ENCODE peak calls at places on chromosomes 12 and 14, in ten cellular contexts. One of them, this sample, is unnamed.

GRCh38 chr14:103136388-103137271 is 13.4 kb downstream of the TNFAIP2 start:
- DNase-seq in fibroblast of lung: peak; percentile 49
- DNase-seq in A549: no peak
- DNase-seq in cardiac muscle cell: no peak
- DNase-seq in WERI-Rb-1: peak; percentile 59
- DNase-seq in fibroblast of pulmonary artery: peak; percentile 54
- DNase-seq in cardiac fibroblast: peak; percentile 55
- DNase-seq in right atrium auricular region: no peak
- DNase-seq in tibial artery: peak; percentile 56
- DNase-seq in right lobe of liver: peak; percentile 54
- DNase-seq in this sample: no peak

GRCh38 chr12:56993346-56993745 is 13.0 kb downstream of the ZBTB39 start:
- DNase-seq in fibroblast of lung: no peak
- DNase-seq in A549: no peak
- DNase-seq in cardiac muscle cell: no peak
- DNase-seq in WERI-Rb-1: no peak
- DNase-seq in fibroblast of pulmonary artery: no peak
- DNase-seq in cardiac fibroblast: no peak
- DNase-seq in right atrium auricular region: no peak
- DNase-seq in tibial artery: no peak
- DNase-seq in right lobe of liver: no peak
- DNase-seq in this sample: no peak

GRCh38 chr12:57456145-57456700 is 1.1 kb downstream of the INHBE start:
- DNase-seq in fibroblast of lung: peak; percentile 37
- DNase-seq in A549: peak; percentile 53
- DNase-seq in cardiac muscle cell: peak; percentile 75
- DNase-seq in WERI-Rb-1: peak; percentile 88
- DNase-seq in fibroblast of pulmonary artery: peak; percentile 47
- DNase-seq in cardiac fibroblast: peak; percentile 45
- DNase-seq in right atrium auricular region: no peak
- DNase-seq in tibial artery: no peak
- DNase-seq in right lobe of liver: no peak
- DNase-seq in this sample: no peak

GRCh38 chr14:104881369-104881979 is 16.4 kb downstream of the CEP170B start:
- DNase-seq in fibroblast of lung: no peak
- DNase-seq in A549: no peak
- DNase-seq in cardiac muscle cell: peak; percentile 87
- DNase-seq in WERI-Rb-1: peak; percentile 38
- DNase-seq in fibroblast of pulmonary artery: no peak
- DNase-seq in cardiac fibroblast: no peak
- DNase-seq in right atrium auricular region: no peak
- DNase-seq in tibial artery: no peak
- DNase-seq in right lobe of liver: peak; percentile 49
- DNase-seq in this sample: no peak

GRCh38 chr14:96914729-96915128 is 117.5 kb downstream of the VRK1 start:
- DNase-seq in fibroblast of lung: no peak
- DNase-seq in A549: no peak
- DNase-seq in cardiac muscle cell: no peak
- DNase-seq in WERI-Rb-1: no peak
- DNase-seq in fibroblast of pulmonary artery: no peak
- DNase-seq in cardiac fibroblast: no peak
- DNase-seq in right atrium auricular region: no peak
- DNase-seq in tibial artery: no peak
- DNase-seq in right lobe of liver: no peak
- DNase-seq in this sample: no peak

GRCh38 chr14:99605299-99605961 is 1.4 kb upstream of the CCDC85C start:
- DNase-seq in fibroblast of lung: no peak
- DNase-seq in A549: peak; percentile 64
- DNase-seq in cardiac muscle cell: peak; percentile 71
- DNase-seq in WERI-Rb-1: peak; percentile 89
- DNase-seq in fibroblast of pulmonary artery: peak; percentile 48
- DNase-seq in cardiac fibroblast: peak; percentile 46
- DNase-seq in right atrium auricular region: no peak
- DNase-seq in tibial artery: peak; percentile 78
- DNase-seq in right lobe of liver: peak; percentile 85
- DNase-seq in this sample: no peak

GRCh38 chr14:50395448-50395847 is 1.2 kb downstream of the CDKL1 start:
- DNase-seq in fibroblast of lung: no peak
- DNase-seq in A549: no peak
- DNase-seq in cardiac muscle cell: no peak
- DNase-seq in WERI-Rb-1: no peak
- DNase-seq in fibroblast of pulmonary artery: no peak
- DNase-seq in cardiac fibroblast: no peak
- DNase-seq in right atrium auricular region: no peak
- DNase-seq in tibial artery: no peak
- DNase-seq in right lobe of liver: no peak
- DNase-seq in this sample: no peak

GRCh38 chr14:87181288-87181687 is 811.7 kb downstream of the GALC start:
- DNase-seq in fibroblast of lung: no peak
- DNase-seq in A549: no peak
- DNase-seq in cardiac muscle cell: no peak
- DNase-seq in WERI-Rb-1: no peak
- DNase-seq in fibroblast of pulmonary artery: no peak
- DNase-seq in cardiac fibroblast: no peak
- DNase-seq in right atrium auricular region: no peak
- DNase-seq in tibial artery: no peak
- DNase-seq in right lobe of liver: no peak
- DNase-seq in this sample: no peak

GRCh38 chr14:98161366-98161765 is 1110.6 kb downstream of the BCL11B start:
- DNase-seq in fibroblast of lung: no peak
- DNase-seq in A549: no peak
- DNase-seq in cardiac muscle cell: no peak
- DNase-seq in WERI-Rb-1: no peak
- DNase-seq in fibroblast of pulmonary artery: no peak
- DNase-seq in cardiac fibroblast: no peak
- DNase-seq in right atrium auricular region: no peak
- DNase-seq in tibial artery: no peak
- DNase-seq in right lobe of liver: no peak
- DNase-seq in this sample: no peak

GRCh38 chr14:86050072-86050683 is 520.2 kb downstream of the FLRT2 start:
- DNase-seq in fibroblast of lung: no peak
- DNase-seq in A549: no peak
- DNase-seq in cardiac muscle cell: no peak
- DNase-seq in WERI-Rb-1: no peak
- DNase-seq in fibroblast of pulmonary artery: no peak
- DNase-seq in cardiac fibroblast: no peak
- DNase-seq in right atrium auricular region: no peak
- DNase-seq in tibial artery: no peak
- DNase-seq in right lobe of liver: no peak
- DNase-seq in this sample: no peak

GRCh38 chr14:24818823-24819341 is 184.9 kb upstream of the GZMB start:
- DNase-seq in fibroblast of lung: no peak
- DNase-seq in A549: no peak
- DNase-seq in cardiac muscle cell: no peak
- DNase-seq in WERI-Rb-1: no peak
- DNase-seq in fibroblast of pulmonary artery: no peak
- DNase-seq in cardiac fibroblast: no peak
- DNase-seq in right atrium auricular region: no peak
- DNase-seq in tibial artery: no peak
- DNase-seq in right lobe of liver: peak; percentile 59
- DNase-seq in this sample: no peak

GRCh38 chr14:77053046-77053841 is 24.7 kb upstream of the IRF2BPL start:
- DNase-seq in fibroblast of lung: peak; percentile 79
- DNase-seq in A549: no peak
- DNase-seq in cardiac muscle cell: peak; percentile 92
- DNase-seq in WERI-Rb-1: peak; percentile 84
- DNase-seq in fibroblast of pulmonary artery: peak; percentile 77
- DNase-seq in cardiac fibroblast: peak; percentile 76
- DNase-seq in right atrium auricular region: no peak
- DNase-seq in tibial artery: peak; percentile 82
- DNase-seq in right lobe of liver: peak; percentile 75
- DNase-seq in this sample: no peak

GRCh38 chr14:73245401-73246325 is 8.4 kb downstream of the PAPLN start:
- DNase-seq in fibroblast of lung: no peak
- DNase-seq in A549: no peak
- DNase-seq in cardiac muscle cell: no peak
- DNase-seq in WERI-Rb-1: no peak
- DNase-seq in fibroblast of pulmonary artery: peak; percentile 51
- DNase-seq in cardiac fibroblast: peak; percentile 48
- DNase-seq in right atrium auricular region: no peak
- DNase-seq in tibial artery: no peak
- DNase-seq in right lobe of liver: peak; percentile 72
- DNase-seq in this sample: no peak
- H3K4me3 ChIP-seq in fibroblast of lung: peak overlapping the region; percentile 1
- H3K4me3 ChIP-seq in A549: no peak overlapping the region
- H3K4me3 ChIP-seq in cardiac muscle cell: peak overlapping the region; percentile 26
- H3K4me3 ChIP-seq in WERI-Rb-1: no peak overlapping the region
- H3K4me3 ChIP-seq in fibroblast of pulmonary artery: peak overlapping the region; percentile 59
- H3K4me3 ChIP-seq in cardiac fibroblast: peak overlapping the region; percentile 63
- H3K4me3 ChIP-seq in right atrium auricular region: peak overlapping the region; percentile 42
- H3K4me3 ChIP-seq in tibial artery: peak overlapping the region; percentile 48
- H3K4me3 ChIP-seq in right lobe of liver: peak overlapping the region; percentile 29
- H3K4me3 ChIP-seq in this sample: peak overlapping the region; percentile 30

GRCh38 chr12:121796855-121797751 is 3.6 kb upstream of the RHOF start:
- DNase-seq in fibroblast of lung: peak; percentile 89
- DNase-seq in A549: peak; percentile 90
- DNase-seq in cardiac muscle cell: peak; percentile 94
- DNase-seq in WERI-Rb-1: peak; percentile 94
- DNase-seq in fibroblast of pulmonary artery: peak; percentile 80
- DNase-seq in cardiac fibroblast: peak; percentile 90
- DNase-seq in right atrium auricular region: peak; percentile 97
- DNase-seq in tibial artery: peak; percentile 99
- DNase-seq in right lobe of liver: peak; percentile 99
- DNase-seq in this sample: no peak
- TF ChIP-seq CTCF in fibroblast of lung: peak; percentile 36
- TF ChIP-seq CTCF in A549: peak; percentile 19
- TF ChIP-seq CTCF in cardiac muscle cell: peak; percentile 37
- TF ChIP-seq CTCF in WERI-Rb-1: peak; percentile 43
- TF ChIP-seq CTCF in fibroblast of pulmonary artery: peak; percentile 20
- TF ChIP-seq CTCF in cardiac fibroblast: peak; percentile 31
- TF ChIP-seq CTCF in right atrium auricular region: peak; percentile 34
- TF ChIP-seq CTCF in tibial artery: peak; percentile 29
- TF ChIP-seq CTCF in right lobe of liver: peak; percentile 50
- TF ChIP-seq CTCF in this sample: peak; percentile 23

DNA sequence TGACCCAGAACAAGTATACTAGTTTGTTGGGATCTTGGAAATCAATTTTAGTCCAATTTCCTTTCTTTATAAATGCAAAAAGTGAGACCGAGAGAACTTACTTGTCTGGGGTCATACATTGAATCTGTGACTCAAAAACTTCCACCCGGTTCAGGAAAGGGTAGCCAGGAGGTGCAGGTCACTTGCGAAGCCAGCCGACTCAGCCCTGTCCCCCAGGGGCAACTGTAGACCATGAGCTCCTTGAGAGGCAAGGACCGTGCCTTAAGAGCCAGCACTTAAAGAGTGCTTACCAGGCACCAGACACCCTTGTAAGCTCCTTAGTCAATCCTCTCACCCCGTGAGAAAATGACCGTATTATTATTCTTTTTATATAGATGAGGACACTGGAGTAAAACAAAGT is 505 bp upstream of the BCDIN3D start:
- DNase-seq in fibroblast of lung: no peak
- DNase-seq in A549: no peak
- DNase-seq in cardiac muscle cell: no peak
- DNase-seq in WERI-Rb-1: no peak
- DNase-seq in fibroblast of pulmonary artery: no peak
- DNase-seq in cardiac fibroblast: no peak
- DNase-seq in right atrium auricular region: no peak
- DNase-seq in tibial artery: peak; percentile 40
- DNase-seq in right lobe of liver: no peak
- DNase-seq in this sample: no peak
- H3K4me3 ChIP-seq in fibroblast of lung: peak overlapping the region; percentile 90
- H3K4me3 ChIP-seq in A549: peak overlapping the region; percentile 86
- H3K4me3 ChIP-seq in cardiac muscle cell: peak overlapping the region; percentile 56
- H3K4me3 ChIP-seq in WERI-Rb-1: peak overlapping the region; percentile 76
- H3K4me3 ChIP-seq in fibroblast of pulmonary artery: peak overlapping the region; percentile 86
- H3K4me3 ChIP-seq in cardiac fibroblast: peak overlapping the region; percentile 67
- H3K4me3 ChIP-seq in right atrium auricular region: peak overlapping the region; percentile 81
- H3K4me3 ChIP-seq in tibial artery: peak overlapping the region; percentile 65
- H3K4me3 ChIP-seq in right lobe of liver: peak overlapping the region; percentile 68
- H3K4me3 ChIP-seq in this sample: peak overlapping the region; percentile 83

GRCh38 chr12:123141615-123142517 is 9.0 kb downstream of the PITPNM2 start:
- DNase-seq in fibroblast of lung: peak; percentile 85
- DNase-seq in A549: no peak
- DNase-seq in cardiac muscle cell: no peak
- DNase-seq in WERI-Rb-1: peak; percentile 70
- DNase-seq in fibroblast of pulmonary artery: peak; percentile 74
- DNase-seq in cardiac fibroblast: peak; percentile 78
- DNase-seq in right atrium auricular region: peak; percentile 85
- DNase-seq in tibial artery: peak; percentile 73
- DNase-seq in right lobe of liver: peak; percentile 80
- DNase-seq in this sample: peak; percentile 72

GRCh38 chr12:123142518-123142840 is 8.4 kb downstream of the PITPNM2 start:
- DNase-seq in fibroblast of lung: no peak
- DNase-seq in A549: no peak
- DNase-seq in cardiac muscle cell: no peak
- DNase-seq in WERI-Rb-1: no peak
- DNase-seq in fibroblast of pulmonary artery: no peak
- DNase-seq in cardiac fibroblast: no peak
- DNase-seq in right atrium auricular region: no peak
- DNase-seq in tibial artery: no peak
- DNase-seq in right lobe of liver: no peak
- DNase-seq in this sample: no peak

GRCh38 chr12:123145211-123145610 is 5.7 kb downstream of the PITPNM2 start:
- DNase-seq in fibroblast of lung: no peak
- DNase-seq in A549: no peak
- DNase-seq in cardiac muscle cell: peak; percentile 8
- DNase-seq in WERI-Rb-1: no peak
- DNase-seq in fibroblast of pulmonary artery: no peak
- DNase-seq in cardiac fibroblast: no peak
- DNase-seq in right atrium auricular region: no peak
- DNase-seq in tibial artery: no peak
- DNase-seq in right lobe of liver: no peak
- DNase-seq in this sample: no peak

GRCh38 chr12:123143753-123144461 is 7.0 kb downstream of the PITPNM2 start:
- DNase-seq in fibroblast of lung: no peak
- DNase-seq in A549: no peak
- DNase-seq in cardiac muscle cell: no peak
- DNase-seq in WERI-Rb-1: no peak
- DNase-seq in fibroblast of pulmonary artery: no peak
- DNase-seq in cardiac fibroblast: no peak
- DNase-seq in right atrium auricular region: no peak
- DNase-seq in tibial artery: no peak
- DNase-seq in right lobe of liver: no peak
- DNase-seq in this sample: no peak

DNA sequence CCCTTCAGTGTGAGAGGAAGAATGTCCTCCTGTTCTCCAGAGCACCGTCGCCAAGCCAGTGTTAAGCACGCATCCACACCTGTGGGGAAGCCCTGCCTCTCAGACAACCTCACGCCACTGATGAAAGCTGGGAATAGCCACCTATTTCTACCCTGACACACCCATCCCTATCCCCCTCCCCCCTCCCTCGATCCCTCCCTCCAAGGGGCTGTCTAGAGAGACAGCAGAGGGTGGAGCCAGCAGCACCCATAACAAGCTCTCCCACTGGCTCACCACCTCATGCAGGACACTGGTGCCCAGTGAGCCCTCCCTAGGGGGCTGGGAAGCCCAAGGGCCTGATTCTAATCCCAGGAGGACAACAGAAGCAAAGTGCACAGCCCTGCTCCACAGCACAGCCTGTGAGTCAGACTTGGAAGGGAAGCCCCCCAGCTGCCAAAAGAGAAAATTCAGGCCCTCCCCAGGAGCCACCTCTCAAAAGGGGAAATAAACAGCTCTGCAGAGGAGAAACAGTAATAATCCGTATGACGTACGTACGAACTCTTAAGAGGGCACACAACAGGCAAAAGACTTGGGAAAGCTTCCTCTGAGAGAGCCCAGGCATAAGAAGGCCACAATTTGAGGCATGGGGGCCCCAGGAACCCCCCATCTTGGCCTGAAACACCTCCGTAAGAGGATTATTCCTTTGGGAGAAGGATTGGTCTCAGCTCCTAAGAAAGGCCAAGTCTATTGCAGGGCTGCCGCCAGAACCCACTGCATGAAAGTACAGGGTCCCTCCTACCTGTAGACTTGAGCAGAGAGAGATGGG is 7.7 kb downstream of the PITPNM2 start:
- DNase-seq in fibroblast of lung: no peak
- DNase-seq in A549: no peak
- DNase-seq in cardiac muscle cell: peak; percentile 16
- DNase-seq in WERI-Rb-1: peak; percentile 90
- DNase-seq in fibroblast of pulmonary artery: no peak
- DNase-seq in cardiac fibroblast: no peak
- DNase-seq in right atrium auricular region: no peak
- DNase-seq in tibial artery: peak; percentile 68
- DNase-seq in right lobe of liver: no peak
- DNase-seq in this sample: no peak
- TF ChIP-seq CTCF in fibroblast of lung: no peak
- TF ChIP-seq CTCF in A549: no peak
- TF ChIP-seq CTCF in cardiac muscle cell: no peak
- TF ChIP-seq CTCF in WERI-Rb-1: no peak
- TF ChIP-seq CTCF in fibroblast of pulmonary artery: no peak
- TF ChIP-seq CTCF in cardiac fibroblast: no peak
- TF ChIP-seq CTCF in right atrium auricular region: no peak
- TF ChIP-seq CTCF in tibial artery: no peak
- TF ChIP-seq CTCF in right lobe of liver: no peak
- TF ChIP-seq CTCF in this sample: no peak